ENCODE peak calls at places on chromosomes 4 and X, in nine cellular contexts. One of them, this sample, is unnamed. For H3K27me3 and H3K36me3, the result is how much of the 10 kb centered on the place peaks cover.

GRCh38 chrX:37834937-37835336 is 12.4 kb downstream of the DYNLT3 start:
- DNase-seq in cardiac muscle cell: no peak
- DNase-seq in neuronal stem cell: no peak
- DNase-seq in mammary epithelial cell: no peak
- DNase-seq in hepatocyte: no peak
- DNase-seq in esophagus squamous epithelium: no peak
- DNase-seq in endothelial cell of umbilical vein: no peak
- DNase-seq in CD8-positive, alpha-beta T cell: no peak
- DNase-seq in aorta: no peak
- DNase-seq in this sample: no peak

GRCh38 chr4:85127653-85128052 is 161.2 kb upstream of the WDFY3 start:
- DNase-seq in cardiac muscle cell: peak
- DNase-seq in neuronal stem cell: peak
- DNase-seq in mammary epithelial cell: peak
- DNase-seq in hepatocyte: peak
- DNase-seq in esophagus squamous epithelium: no peak
- DNase-seq in endothelial cell of umbilical vein: peak
- DNase-seq in CD8-positive, alpha-beta T cell: no peak
- DNase-seq in aorta: no peak
- DNase-seq in this sample: peak

GRCh38 chrX:131677655-131678628 is 134.1 kb downstream of the OR13H1 start:
- DNase-seq in cardiac muscle cell: peak
- DNase-seq in neuronal stem cell: peak
- DNase-seq in mammary epithelial cell: peak
- DNase-seq in hepatocyte: peak
- DNase-seq in esophagus squamous epithelium: no peak
- DNase-seq in endothelial cell of umbilical vein: peak
- DNase-seq in CD8-positive, alpha-beta T cell: peak
- DNase-seq in aorta: peak
- DNase-seq in this sample: peak

GRCh38 chr4:68599150-68599549 is 23.0 kb upstream of the UGT2B17 start:
- DNase-seq in cardiac muscle cell: no peak
- DNase-seq in neuronal stem cell: no peak
- DNase-seq in mammary epithelial cell: peak
- DNase-seq in hepatocyte: no peak
- DNase-seq in esophagus squamous epithelium: no peak
- DNase-seq in endothelial cell of umbilical vein: no peak
- DNase-seq in CD8-positive, alpha-beta T cell: no peak
- DNase-seq in aorta: no peak
- DNase-seq in this sample: no peak

GRCh38 chr4:7778524-7779193 is 161.0 kb downstream of the AFAP1 start:
- DNase-seq in cardiac muscle cell: no peak
- DNase-seq in neuronal stem cell: no peak
- DNase-seq in mammary epithelial cell: no peak
- DNase-seq in hepatocyte: no peak
- DNase-seq in esophagus squamous epithelium: no peak
- DNase-seq in endothelial cell of umbilical vein: no peak
- DNase-seq in CD8-positive, alpha-beta T cell: no peak
- DNase-seq in aorta: peak
- DNase-seq in this sample: no peak

GRCh38 chrX:102345916-102346315 is 93.9 kb downstream of the NXF2B start:
- DNase-seq in cardiac muscle cell: peak
- DNase-seq in neuronal stem cell: peak
- DNase-seq in mammary epithelial cell: peak
- DNase-seq in hepatocyte: peak
- DNase-seq in esophagus squamous epithelium: no peak
- DNase-seq in endothelial cell of umbilical vein: peak
- DNase-seq in CD8-positive, alpha-beta T cell: peak
- DNase-seq in aorta: peak
- DNase-seq in this sample: peak

GRCh38 chr4:175656615-175657014 is 155.4 kb downstream of the GPM6A start:
- DNase-seq in cardiac muscle cell: no peak
- DNase-seq in neuronal stem cell: no peak
- DNase-seq in mammary epithelial cell: no peak
- DNase-seq in hepatocyte: no peak
- DNase-seq in esophagus squamous epithelium: no peak
- DNase-seq in endothelial cell of umbilical vein: no peak
- DNase-seq in CD8-positive, alpha-beta T cell: no peak
- DNase-seq in aorta: no peak
- DNase-seq in this sample: no peak

GRCh38 chr4:600850-601515 is 24.4 kb upstream of the PDE6B start:
- DNase-seq in cardiac muscle cell: no peak
- DNase-seq in neuronal stem cell: no peak
- DNase-seq in mammary epithelial cell: peak
- DNase-seq in hepatocyte: no peak
- DNase-seq in esophagus squamous epithelium: no peak
- DNase-seq in endothelial cell of umbilical vein: no peak
- DNase-seq in CD8-positive, alpha-beta T cell: no peak
- DNase-seq in aorta: no peak
- DNase-seq in this sample: no peak

GRCh38 chr4:38071801-38072567 is 111.8 kb downstream of the PTTG2 start:
- DNase-seq in cardiac muscle cell: peak
- DNase-seq in neuronal stem cell: no peak
- DNase-seq in mammary epithelial cell: no peak
- DNase-seq in hepatocyte: no peak
- DNase-seq in esophagus squamous epithelium: no peak
- DNase-seq in endothelial cell of umbilical vein: no peak
- DNase-seq in CD8-positive, alpha-beta T cell: no peak
- DNase-seq in aorta: no peak
- DNase-seq in this sample: no peak

DNA sequence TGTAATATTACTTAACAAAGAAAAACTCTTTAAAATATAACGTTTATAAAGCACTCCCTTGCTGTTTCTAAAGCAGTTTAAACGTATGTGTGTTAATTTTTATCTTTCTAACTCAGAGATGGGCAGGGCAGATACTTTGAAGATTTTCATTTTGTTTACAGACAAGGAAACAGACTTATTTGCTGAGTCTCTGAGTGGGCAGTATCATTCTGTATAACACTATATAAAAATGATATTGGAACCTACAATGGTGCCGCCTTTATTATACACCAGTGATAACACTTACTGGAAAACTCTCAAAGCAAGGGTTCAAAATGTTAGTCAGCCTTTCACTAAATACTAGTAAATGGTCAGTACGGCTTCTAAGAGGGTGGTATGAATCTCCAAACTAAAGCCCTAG is 193.4 kb downstream of the NR3C2 start:
- DNase-seq in cardiac muscle cell: no peak
- DNase-seq in neuronal stem cell: no peak
- DNase-seq in mammary epithelial cell: no peak
- DNase-seq in hepatocyte: no peak
- DNase-seq in esophagus squamous epithelium: no peak
- DNase-seq in endothelial cell of umbilical vein: no peak
- DNase-seq in CD8-positive, alpha-beta T cell: no peak
- DNase-seq in aorta: no peak
- DNase-seq in this sample: no peak
- H3K27me3 ChIP-seq in cardiac muscle cell: under half
- H3K27me3 ChIP-seq in neuronal stem cell: under half
- H3K27me3 ChIP-seq in mammary epithelial cell: under half
- H3K27me3 ChIP-seq in hepatocyte: under half
- H3K27me3 ChIP-seq in esophagus squamous epithelium: under half
- H3K27me3 ChIP-seq in endothelial cell of umbilical vein: under half
- H3K27me3 ChIP-seq in CD8-positive, alpha-beta T cell: under half
- H3K27me3 ChIP-seq in aorta: under half
- H3K27me3 ChIP-seq in this sample: under half

GRCh38 chr4:39326468-39326960 is 39.6 kb downstream of the RFC1 start:
- DNase-seq in cardiac muscle cell: no peak
- DNase-seq in neuronal stem cell: no peak
- DNase-seq in mammary epithelial cell: no peak
- DNase-seq in hepatocyte: no peak
- DNase-seq in esophagus squamous epithelium: no peak
- DNase-seq in endothelial cell of umbilical vein: no peak
- DNase-seq in CD8-positive, alpha-beta T cell: no peak
- DNase-seq in aorta: no peak
- DNase-seq in this sample: no peak

GRCh38 chr4:39324897-39325613 is 41.1 kb downstream of the RFC1 start:
- DNase-seq in cardiac muscle cell: no peak
- DNase-seq in neuronal stem cell: no peak
- DNase-seq in mammary epithelial cell: no peak
- DNase-seq in hepatocyte: no peak
- DNase-seq in esophagus squamous epithelium: no peak
- DNase-seq in endothelial cell of umbilical vein: no peak
- DNase-seq in CD8-positive, alpha-beta T cell: no peak
- DNase-seq in aorta: no peak
- DNase-seq in this sample: no peak

GRCh38 chr4:39320381-39321115 is 45.6 kb downstream of the RFC1 start:
- DNase-seq in cardiac muscle cell: peak
- DNase-seq in neuronal stem cell: no peak
- DNase-seq in mammary epithelial cell: peak
- DNase-seq in hepatocyte: no peak
- DNase-seq in esophagus squamous epithelium: no peak
- DNase-seq in endothelial cell of umbilical vein: peak
- DNase-seq in CD8-positive, alpha-beta T cell: no peak
- DNase-seq in aorta: no peak
- DNase-seq in this sample: peak

GRCh38 chr4:39324446-39324845 is 41.7 kb downstream of the RFC1 start:
- DNase-seq in cardiac muscle cell: no peak
- DNase-seq in neuronal stem cell: no peak
- DNase-seq in mammary epithelial cell: peak
- DNase-seq in hepatocyte: no peak
- DNase-seq in esophagus squamous epithelium: no peak
- DNase-seq in endothelial cell of umbilical vein: peak
- DNase-seq in CD8-positive, alpha-beta T cell: no peak
- DNase-seq in aorta: no peak
- DNase-seq in this sample: no peak

GRCh38 chr4:39323836-39324235 is 42.3 kb downstream of the RFC1 start:
- DNase-seq in cardiac muscle cell: peak
- DNase-seq in neuronal stem cell: no peak
- DNase-seq in mammary epithelial cell: no peak
- DNase-seq in hepatocyte: no peak
- DNase-seq in esophagus squamous epithelium: no peak
- DNase-seq in endothelial cell of umbilical vein: no peak
- DNase-seq in CD8-positive, alpha-beta T cell: no peak
- DNase-seq in aorta: no peak
- DNase-seq in this sample: no peak
- H3K36me3 ChIP-seq in cardiac muscle cell: under half
- H3K36me3 ChIP-seq in neuronal stem cell: half or more
- H3K36me3 ChIP-seq in mammary epithelial cell: under half
- H3K36me3 ChIP-seq in hepatocyte: under half
- H3K36me3 ChIP-seq in esophagus squamous epithelium: under half
- H3K36me3 ChIP-seq in endothelial cell of umbilical vein: under half
- H3K36me3 ChIP-seq in CD8-positive, alpha-beta T cell: under half
- H3K36me3 ChIP-seq in aorta: under half
- H3K36me3 ChIP-seq in this sample: under half

GRCh38 chr4:52861879-52862604 is at the start of gene RASL11B:
- DNase-seq in cardiac muscle cell: peak
- DNase-seq in neuronal stem cell: peak
- DNase-seq in mammary epithelial cell: peak
- DNase-seq in hepatocyte: peak
- DNase-seq in esophagus squamous epithelium: no peak
- DNase-seq in endothelial cell of umbilical vein: peak
- DNase-seq in CD8-positive, alpha-beta T cell: peak
- DNase-seq in aorta: peak
- DNase-seq in this sample: peak
- H3K4me3 ChIP-seq in cardiac muscle cell: peak
- H3K4me3 ChIP-seq in neuronal stem cell: peak
- H3K4me3 ChIP-seq in mammary epithelial cell: peak
- H3K4me3 ChIP-seq in hepatocyte: peak
- H3K4me3 ChIP-seq in esophagus squamous epithelium: peak
- H3K4me3 ChIP-seq in endothelial cell of umbilical vein: peak
- H3K4me3 ChIP-seq in CD8-positive, alpha-beta T cell: peak
- H3K4me3 ChIP-seq in aorta: peak
- H3K4me3 ChIP-seq in this sample: peak

GRCh38 chrX:133267621-133268020 is 49.5 kb upstream of the TFDP3 start:
- DNase-seq in cardiac muscle cell: no peak
- DNase-seq in neuronal stem cell: no peak
- DNase-seq in mammary epithelial cell: no peak
- DNase-seq in hepatocyte: no peak
- DNase-seq in esophagus squamous epithelium: no peak
- DNase-seq in endothelial cell of umbilical vein: no peak
- DNase-seq in CD8-positive, alpha-beta T cell: no peak
- DNase-seq in aorta: no peak
- DNase-seq in this sample: no peak

GRCh38 chrX:133269168-133269567 is 51.0 kb upstream of the TFDP3 start:
- DNase-seq in cardiac muscle cell: no peak
- DNase-seq in neuronal stem cell: no peak
- DNase-seq in mammary epithelial cell: no peak
- DNase-seq in hepatocyte: no peak
- DNase-seq in esophagus squamous epithelium: no peak
- DNase-seq in endothelial cell of umbilical vein: no peak
- DNase-seq in CD8-positive, alpha-beta T cell: no peak
- DNase-seq in aorta: no peak
- DNase-seq in this sample: no peak

GRCh38 chrX:133273180-133273579 is 55.0 kb upstream of the TFDP3 start:
- DNase-seq in cardiac muscle cell: no peak
- DNase-seq in neuronal stem cell: no peak
- DNase-seq in mammary epithelial cell: no peak
- DNase-seq in hepatocyte: no peak
- DNase-seq in esophagus squamous epithelium: no peak
- DNase-seq in endothelial cell of umbilical vein: no peak
- DNase-seq in CD8-positive, alpha-beta T cell: no peak
- DNase-seq in aorta: no peak
- DNase-seq in this sample: no peak
- H3K27me3 ChIP-seq in cardiac muscle cell: under half
- H3K27me3 ChIP-seq in neuronal stem cell: under half
- H3K27me3 ChIP-seq in mammary epithelial cell: under half
- H3K27me3 ChIP-seq in hepatocyte: under half
- H3K27me3 ChIP-seq in esophagus squamous epithelium: under half
- H3K27me3 ChIP-seq in endothelial cell of umbilical vein: under half
- H3K27me3 ChIP-seq in CD8-positive, alpha-beta T cell: under half
- H3K27me3 ChIP-seq in aorta: under half
- H3K27me3 ChIP-seq in this sample: under half

This sample was measured in MG63.